ENCODE peak calls at places on chromosomes 16 and 17, in nine cellular contexts. G, Q, S, X, P, L, U, F and J are unnamed samples.

GRCh38 chr17:58300336-58300735 is 19.6 kb upstream of the MPO start:
- DNase-seq in G (no peak), Q (no peak), S (no peak), X (no peak), P (peak; percentile 10), L (no peak), U (no peak), F (no peak), J (no peak)

GRCh38 chr17:46765491-46765890 is 53.0 kb downstream of the WNT3 start:
- DNase-seq in G (no peak), Q (no peak), S (no peak), X (no peak), P (no peak), L (no peak), U (no peak), F (no peak), J (no peak)

GRCh38 chr16:3198334-3199072 is 10.5 kb downstream of the OR1F1 start:
- DNase-seq in G (no peak), Q (no peak), S (no peak), X (no peak), P (no peak), L (no peak), U (no peak), F (no peak), J (no peak)

GRCh38 chr16:4263504-4264436 is 9.1 kb downstream of the TFAP4 start:
- DNase-seq in G (no peak), Q (peak; percentile 73), S (peak; percentile 87), X (peak; percentile 96), P (peak; percentile 65), L (peak; percentile 85), U (no peak), F (peak; percentile 22), J (peak; percentile 99)

GRCh38 chr16:80045944-80046660 is 445.6 kb upstream of the MAF start:
- DNase-seq in G (no peak), Q (peak; percentile 65), S (no peak), X (no peak), P (no peak), L (no peak), U (no peak), F (no peak), J (no peak)

GRCh38 chr17:45172541-45173286 is 11.0 kb downstream of the HEXIM2 start:
- DNase-seq in G (peak; percentile 84), Q (peak; percentile 62), S (no peak), X (peak; percentile 48), P (peak; percentile 74), L (peak; percentile 61), U (peak; percentile 57), F (peak; percentile 16), J (peak; percentile 80)

GRCh38 chr16:80559369-80559768 is 18.6 kb downstream of the DYNLRB2 start:
- DNase-seq in G (no peak), Q (no peak), S (no peak), X (no peak), P (no peak), L (no peak), U (no peak), F (no peak), J (no peak)

GRCh38 chr17:44628234-44629188 is 27.8 kb upstream of the MEIOC start:
- DNase-seq in G (no peak), Q (peak; percentile 96), S (no peak), X (no peak), P (peak; percentile 57), L (peak; percentile 23), U (peak; percentile 21), F (no peak), J (peak; percentile 28)

GRCh38 chr17:40598928-40599627 is 33.8 kb upstream of the CCR7 start:
- DNase-seq in G (no peak), Q (no peak), S (no peak), X (peak; percentile 97), P (no peak), L (no peak), U (peak; percentile 96), F (peak; percentile 65), J (no peak)

GRCh38 chr16:14193316-14193871 is 122.3 kb downstream of the MRTFB start:
- DNase-seq in G (no peak), Q (no peak), S (no peak), X (no peak), P (no peak), L (no peak), U (peak; percentile 70), F (no peak), J (no peak)

GRCh38 chr16:14186954-14187306 is 115.8 kb downstream of the MRTFB start:
- DNase-seq in G (no peak), Q (no peak), S (no peak), X (peak; percentile 36), P (no peak), L (no peak), U (no peak), F (no peak), J (no peak)

GRCh38 chr16:14182999-14183398 is 111.9 kb downstream of the MRTFB start:
- DNase-seq in G (no peak), Q (no peak), S (no peak), X (no peak), P (no peak), L (no peak), U (no peak), F (no peak), J (no peak)

GRCh38 chr16:14186007-14186953 is 115.2 kb downstream of the MRTFB start:
- DNase-seq in G (peak; percentile 78), Q (peak; percentile 74), S (peak; percentile 44), X (peak; percentile 90), P (no peak), L (peak; percentile 31), U (peak; percentile 3), F (peak; percentile 51), J (peak; percentile 71)

DNA sequence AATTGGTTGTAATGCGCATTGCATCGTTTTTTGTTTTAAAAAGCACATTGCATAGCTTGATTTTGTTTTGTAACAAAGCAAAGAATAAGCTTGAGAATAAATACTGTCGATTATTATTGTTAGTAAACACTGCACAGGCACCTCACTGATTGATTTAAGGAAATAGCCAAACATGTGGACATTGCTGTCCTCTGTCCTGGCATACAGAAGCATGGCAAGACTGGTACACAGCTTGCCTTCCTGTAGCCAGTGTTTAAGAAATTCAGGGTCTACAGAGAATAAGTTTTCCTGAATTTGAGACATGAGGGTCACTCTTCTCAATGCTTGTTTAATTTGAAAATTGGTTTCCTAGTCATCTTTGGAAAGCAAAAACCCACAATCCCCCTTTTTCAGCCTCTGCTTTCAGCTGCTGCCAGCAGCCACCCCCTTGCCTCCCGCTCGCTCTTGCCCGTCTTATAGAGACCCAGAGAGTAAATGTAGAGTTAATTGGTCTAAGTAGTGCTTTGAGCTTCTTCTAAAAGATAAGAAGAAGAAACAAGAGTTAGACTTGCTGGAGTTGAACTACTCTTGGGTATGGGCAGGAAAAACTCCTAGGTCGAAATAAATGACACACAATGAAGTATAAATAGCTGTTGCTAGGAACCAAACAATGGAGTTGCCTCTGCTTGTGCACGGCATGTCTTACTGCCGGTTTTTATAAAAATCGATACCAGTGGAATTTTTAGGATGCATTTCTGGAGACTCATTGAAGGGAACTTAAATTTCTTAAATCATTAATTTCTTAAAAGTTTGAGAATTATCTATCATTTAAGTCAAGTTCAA is 116.6 kb downstream of the MRTFB start:
- DNase-seq in G (no peak), Q (no peak), S (no peak), X (no peak), P (no peak), L (no peak), U (no peak), F (no peak), J (no peak)
- H3K4me3 ChIP-seq in G (peak overlapping the region; percentile 69), Q (no peak overlapping the region), S (peak overlapping the region; percentile 39), X (peak overlapping the region; percentile 27), P (peak overlapping the region; percentile 51), L (peak overlapping the region; percentile 62), U (no peak overlapping the region), F (no peak overlapping the region), J (peak overlapping the region; percentile 46)

GRCh38 chr17:27569257-27569722 is 61.7 kb upstream of the LGALS9 start:
- DNase-seq in G (no peak), Q (peak; percentile 66), S (no peak), X (no peak), P (peak; percentile 63), L (no peak), U (peak; percentile 64), F (no peak), J (no peak)
- TF ChIP-seq CTCF in G (no peak), Q (peak; percentile 73), S (peak; percentile 78), X (peak; percentile 51), P (peak; percentile 59), L (peak; percentile 65), U (peak; percentile 73), F (peak; percentile 85), J (peak; percentile 68)

GRCh38 chr17:5669191-5669590 is 84.9 kb upstream of the NLRP1 start:
- DNase-seq in G (no peak), Q (no peak), S (no peak), X (no peak), P (no peak), L (no peak), U (no peak), F (no peak), J (no peak)
- H3K4me3 ChIP-seq in G (no peak overlapping the region), Q (no peak overlapping the region), S (no peak overlapping the region), X (no peak overlapping the region), P (no peak overlapping the region), L (no peak overlapping the region), U (no peak overlapping the region), F (no peak overlapping the region), J (no peak overlapping the region)

GRCh38 chr16:27749547-27749875 is 199.6 kb downstream of the KATNIP start:
- DNase-seq in G (no peak), Q (no peak), S (no peak), X (no peak), P (peak; percentile 39), L (no peak), U (no peak), F (no peak), J (no peak)

GRCh38 chr16:27747946-27748345 is 198.0 kb downstream of the KATNIP start:
- DNase-seq in G (no peak), Q (no peak), S (no peak), X (no peak), P (peak; percentile 20), L (no peak), U (no peak), F (no peak), J (no peak)

GRCh38 chr16:27749946-27750345 is 200.0 kb downstream of the KATNIP start:
- DNase-seq in G (no peak), Q (no peak), S (no peak), X (no peak), P (peak; percentile 24), L (no peak), U (no peak), F (no peak), J (no peak)

GRCh38 chr16:27751676-27752075 is 201.7 kb downstream of the KATNIP start:
- DNase-seq in G (no peak), Q (no peak), S (no peak), X (no peak), P (peak; percentile 2), L (no peak), U (no peak), F (no peak), J (no peak)

DNA sequence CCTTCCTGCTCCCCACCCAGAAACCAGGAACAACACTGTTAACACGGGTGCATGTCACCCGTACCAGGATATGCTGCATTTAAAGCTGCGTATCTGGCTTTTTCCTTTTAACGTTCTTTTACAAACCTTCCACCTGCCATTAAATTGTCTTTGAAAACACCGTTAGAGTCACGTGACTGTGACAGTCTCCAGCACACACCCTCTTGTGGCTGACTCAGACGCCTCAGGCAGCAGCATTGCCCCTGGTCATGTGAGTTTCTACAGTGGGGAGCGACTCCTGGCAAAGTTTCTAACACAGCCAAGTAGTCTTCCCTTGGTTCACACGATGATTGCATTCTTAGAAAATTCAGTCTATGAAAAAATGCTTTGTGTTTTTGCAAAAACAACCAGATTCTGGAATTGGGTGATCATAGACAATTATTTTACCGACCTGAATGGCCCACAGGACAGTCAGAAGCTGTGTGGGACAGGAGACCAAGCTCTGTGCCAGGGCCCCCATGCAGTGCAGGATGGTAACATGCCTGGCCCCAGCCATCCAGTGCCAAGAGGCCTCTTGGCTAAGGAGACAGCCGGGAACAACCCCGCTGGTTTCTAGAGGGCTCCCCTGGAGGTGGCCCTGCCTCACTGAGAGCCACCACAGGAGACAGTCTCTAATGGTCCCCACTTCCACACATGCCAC is 199.1 kb downstream of the KATNIP start:
- DNase-seq in G (no peak), Q (peak; percentile 61), S (peak; percentile 49), X (peak; percentile 81), P (peak; percentile 47), L (peak; percentile 21), U (peak; percentile 45), F (peak; percentile 59), J (peak; percentile 94)
- TF ChIP-seq CTCF in G (no peak), Q (peak; percentile 56), S (peak; percentile 30), X (peak; percentile 5), P (peak; percentile 22), L (peak; percentile 54), U (peak; percentile 16), F (peak; percentile 35), J (peak; percentile 6)